ENCODE peak calls at places on chromosome 6, in eight cellular contexts. H is trophoblast cell; W is SJSA1; E is CD8-positive, alpha-beta memory T cell; U is CD8-positive, alpha-beta T cell; K is psoas muscle; F is AG04450; G is spleen. R is an unnamed sample.

GRCh38 chr6:28653876-28654275 is 128.2 kb downstream of the GPX5 start:
- DNase-seq in H (no peak), W (no peak), E (no peak), U (no peak), K (no peak), F (no peak), G (no peak), R (no peak)

GRCh38 chr6:127514396-127515227 is 4.5 kb downstream of the MTCL3 start:
- DNase-seq in H (no peak), W (no peak), E (peak), U (peak), K (peak), F (no peak), G (peak), R (peak)

GRCh38 chr6:49556429-49556837 is 6.0 kb downstream of the C6orf141 start:
- DNase-seq in H (peak), W (no peak), E (no peak), U (no peak), K (no peak), F (no peak), G (no peak), R (peak)

GRCh38 chr6:170128346-170128745 is 162.5 kb downstream of the DLL1 start:
- DNase-seq in H (no peak), W (peak), E (no peak), U (no peak), K (no peak), F (no peak), G (peak), R (peak)

GRCh38 chr6:88008821-88009220 is 38.8 kb upstream of the SPACA1 start:
- DNase-seq in H (no peak), W (no peak), E (no peak), U (no peak), K (no peak), F (no peak), G (no peak), R (no peak)

GRCh38 chr6:1686117-1687098 is 76.7 kb downstream of the FOXC1 start:
- DNase-seq in H (peak), W (peak), E (no peak), U (no peak), K (no peak), F (peak), G (no peak), R (no peak)

GRCh38 chr6:9543649-9544048 is 871.2 kb downstream of the TFAP2A start:
- DNase-seq in H (no peak), W (no peak), E (no peak), U (no peak), K (no peak), F (no peak), G (no peak), R (no peak)

GRCh38 chr6:80789912-80790635 is 683.6 kb downstream of the BCKDHB start:
- DNase-seq in H (peak), W (no peak), E (no peak), U (no peak), K (no peak), F (no peak), G (no peak), R (no peak)

DNA sequence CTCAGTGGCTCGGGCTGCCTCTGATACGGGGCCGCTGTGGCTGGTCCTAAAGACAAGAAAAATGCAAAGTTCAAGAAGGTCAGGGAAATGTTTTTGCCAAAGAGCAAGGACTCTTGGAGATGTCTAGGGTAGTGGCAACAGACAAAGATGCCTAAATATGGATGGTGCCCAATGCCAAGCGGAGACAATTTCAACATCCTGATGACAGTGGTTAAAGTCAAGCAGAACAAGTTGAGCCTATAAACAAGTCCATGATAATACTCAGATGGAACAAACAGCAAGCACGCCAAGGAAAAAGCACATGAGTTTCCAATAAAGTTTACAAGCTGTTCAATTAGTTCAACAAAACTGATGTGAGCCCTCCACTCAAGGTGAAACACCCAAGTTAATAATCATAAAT is 51.1 kb downstream of the SLC22A1 start:
- DNase-seq in H (no peak), W (no peak), E (no peak), U (no peak), K (no peak), F (no peak), G (no peak), R (no peak)
- H3K27ac ChIP-seq in H (no peak), W (no peak), E (no peak), U (no peak), K (no peak), F (no peak), G (no peak), R (no peak)

GRCh38 chr6:130796313-130796905 is 30.8 kb upstream of the SMLR1 start:
- DNase-seq in H (peak), W (peak), E (no peak), U (no peak), K (no peak), F (no peak), G (no peak), R (no peak)
- H3K27ac ChIP-seq in H (no peak), W (peak), E (no peak), U (no peak), K (no peak), F (no peak), G (no peak), R (peak)

DNA sequence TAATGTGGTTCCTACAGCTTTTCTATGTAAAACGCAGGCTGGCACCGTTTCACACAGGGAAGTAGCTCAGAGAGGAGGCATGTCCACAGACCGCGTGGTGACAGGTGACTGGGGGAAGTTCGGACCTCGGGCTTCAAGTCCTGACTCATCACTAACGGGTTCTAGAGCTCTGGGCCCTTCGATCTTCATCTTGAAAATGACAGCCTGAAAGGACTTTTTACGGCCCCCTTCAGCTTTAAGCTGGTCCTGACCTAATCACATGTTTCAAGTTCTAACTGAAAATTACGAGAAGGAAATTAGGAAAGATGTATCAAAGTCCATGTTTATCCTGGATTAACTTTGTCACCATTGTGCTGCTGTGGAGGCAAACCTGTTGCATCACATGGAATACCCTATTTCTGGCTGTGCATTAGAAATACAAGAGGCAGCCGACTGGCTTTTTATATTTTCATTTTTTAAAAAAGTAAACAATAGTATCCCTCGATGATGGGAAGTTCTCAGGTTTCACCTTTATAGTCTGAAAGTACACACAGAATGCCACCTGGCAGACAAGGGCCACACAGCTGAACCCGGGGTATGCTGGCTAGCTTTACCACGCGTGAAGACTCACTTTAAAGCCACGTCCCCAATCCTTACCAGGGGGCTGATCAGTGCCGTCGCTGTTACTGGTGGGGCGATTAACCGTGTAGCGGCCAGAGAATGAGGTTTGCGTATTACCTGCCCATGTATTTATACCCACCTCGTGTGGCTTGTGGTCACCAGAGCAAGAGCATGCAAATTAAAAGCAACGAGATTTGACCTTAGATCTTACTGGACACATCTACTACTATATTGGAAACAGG is 1.9 kb downstream of the MAN1A1 start:
- DNase-seq in H (peak), W (no peak), E (peak), U (peak), K (no peak), F (no peak), G (peak), R (peak)
- H3K27ac ChIP-seq in H (no peak), W (no peak), E (peak), U (peak), K (peak), F (no peak), G (peak), R (peak)

DNA sequence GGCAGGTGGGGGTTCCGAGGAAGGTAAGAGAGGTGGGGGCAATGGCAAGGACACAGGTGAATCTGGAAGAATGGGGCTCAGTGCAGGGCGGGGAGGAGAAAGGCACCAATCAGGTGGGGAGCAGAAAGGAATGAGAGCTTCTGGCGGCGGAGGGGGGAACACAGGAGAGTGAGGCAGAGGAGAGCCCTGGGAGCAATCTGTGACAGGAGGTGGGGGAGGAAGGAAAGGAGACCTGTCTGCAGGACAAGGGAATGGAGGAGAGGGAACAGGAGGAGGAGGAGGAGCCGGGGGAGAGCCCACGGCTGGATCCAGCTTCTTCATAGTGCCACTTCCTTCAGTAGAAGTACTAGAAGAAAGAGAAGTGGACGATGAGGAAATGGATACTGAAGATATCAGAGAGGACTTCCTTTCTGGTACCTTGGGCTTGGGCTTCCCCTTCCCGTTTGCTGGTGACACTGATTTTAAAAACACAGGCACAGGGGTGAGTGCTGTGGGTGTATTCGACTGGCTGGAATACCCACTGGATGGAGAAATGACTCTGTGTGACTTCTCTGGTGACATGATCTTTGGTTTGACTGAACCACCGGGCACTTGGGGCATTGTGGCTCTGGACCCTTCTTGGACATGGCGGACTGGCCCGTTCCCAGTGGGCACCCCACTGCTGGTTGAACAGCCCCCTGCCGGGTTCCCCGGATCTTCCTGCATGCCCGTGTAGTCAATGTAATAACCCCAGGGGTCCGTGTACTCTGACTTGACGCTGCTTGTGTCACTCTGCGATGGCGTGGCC is 27.4 kb downstream of the HEBP2 start:
- DNase-seq in H (no peak), W (no peak), E (no peak), U (no peak), K (no peak), F (no peak), G (peak), R (no peak)
- H3K27ac ChIP-seq in H (no peak), W (no peak), E (no peak), U (no peak), K (no peak), F (no peak), G (no peak), R (no peak)

DNA sequence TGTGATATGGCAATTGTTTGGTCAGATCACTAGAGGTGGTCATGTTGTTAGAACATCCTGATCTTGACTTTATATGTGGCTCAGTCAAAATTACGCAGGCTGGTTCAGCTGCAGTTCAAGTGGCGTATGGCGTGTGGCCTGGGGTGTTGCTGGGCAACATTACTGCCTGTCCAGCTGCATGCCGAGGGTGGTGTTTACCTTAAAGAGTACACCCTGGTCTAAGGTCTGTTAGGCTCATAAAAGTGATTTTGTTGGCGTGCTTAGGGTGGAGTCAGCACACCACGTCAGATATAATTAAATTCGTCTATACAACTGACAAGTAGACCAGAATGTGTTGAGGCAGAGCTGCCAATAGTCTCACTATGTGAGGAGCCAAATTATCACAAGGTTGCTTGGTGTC is 55.6 kb upstream of the NEDD9 start:
- DNase-seq in H (peak), W (no peak), E (no peak), U (no peak), K (no peak), F (no peak), G (no peak), R (peak)
- H3K27ac ChIP-seq in H (no peak), W (no peak), E (no peak), U (no peak), K (no peak), F (no peak), G (no peak), R (peak)

R was measured in hepatocyte.